ENCODE peak calls at places on chromosomes 4 and X, in ten cellular contexts. M, V, Q, B, O, T, L, K, U and I are unnamed samples.

GRCh38 chr4:168690199-168690598 is 193.3 kb downstream of the PALLD start:
- DNase-seq in M (no peak), V (no peak), Q (no peak), B (no peak), O (no peak), T (no peak), L (no peak), K (no peak), U (no peak), I (no peak)

GRCh38 chr4:6467600-6467999 is 4.8 kb downstream of the PPP2R2C start:
- DNase-seq in M (peak), V (no peak), Q (peak), B (no peak), O (no peak), T (no peak), L (no peak), K (no peak), U (no peak), I (no peak)

GRCh38 chr4:176238819-176239218 is 30.2 kb downstream of the ASB5 start:
- DNase-seq in M (no peak), V (peak), Q (no peak), B (no peak), O (peak), T (no peak), L (no peak), K (peak), U (no peak), I (no peak)

GRCh38 chr4:17763931-17764330 is 17.5 kb downstream of the FAM184B start:
- DNase-seq in M (no peak), V (no peak), Q (no peak), B (no peak), O (no peak), T (no peak), L (no peak), K (no peak), U (no peak), I (no peak)

GRCh38 chr4:141563721-141564120 is 72.7 kb upstream of the IL15 start:
- DNase-seq in M (no peak), V (no peak), Q (no peak), B (no peak), O (no peak), T (no peak), L (no peak), K (no peak), U (no peak), I (no peak)

GRCh38 chr4:74394476-74395136 is 29.7 kb downstream of the EREG start:
- DNase-seq in M (no peak), V (no peak), Q (no peak), B (no peak), O (no peak), T (no peak), L (peak), K (no peak), U (no peak), I (no peak)

GRCh38 chr4:41256740-41257256 is at the start of gene UCHL1:
- DNase-seq in M (no peak), V (peak), Q (no peak), B (no peak), O (peak), T (no peak), L (no peak), K (no peak), U (peak), I (peak)

GRCh38 chr4:56654238-56654632 is 26.9 kb downstream of the HOPX start:
- DNase-seq in M (no peak), V (no peak), Q (no peak), B (no peak), O (no peak), T (no peak), L (peak), K (no peak), U (no peak), I (no peak)

GRCh38 chrX:153564047-153564606 is 34.8 kb downstream of the CCNQ start:
- DNase-seq in M (no peak), V (no peak), Q (no peak), B (no peak), O (no peak), T (no peak), L (no peak), K (no peak), U (peak), I (no peak)

GRCh38 chrX:48665991-48666390 is 17.6 kb upstream of the WAS start:
- DNase-seq in M (no peak), V (no peak), Q (no peak), B (no peak), O (no peak), T (no peak), L (no peak), K (peak), U (no peak), I (no peak)

GRCh38 chrX:136251042-136251991 is at the start of gene MAP7D3:
- DNase-seq in M (no peak), V (no peak), Q (peak), B (no peak), O (no peak), T (peak), L (peak), K (peak), U (peak), I (no peak)

GRCh38 chr4:102437111-102437510 is 64.0 kb upstream of the NFKB1 start:
- DNase-seq in M (no peak), V (no peak), Q (no peak), B (no peak), O (no peak), T (no peak), L (no peak), K (no peak), U (no peak), I (no peak)

GRCh38 chr4:102429553-102429952 is 71.6 kb upstream of the NFKB1 start:
- DNase-seq in M (no peak), V (peak), Q (no peak), B (no peak), O (peak), T (no peak), L (no peak), K (peak), U (no peak), I (no peak)

GRCh38 chr4:102427599-102427998 is 73.6 kb upstream of the NFKB1 start:
- DNase-seq in M (no peak), V (no peak), Q (no peak), B (no peak), O (no peak), T (no peak), L (no peak), K (no peak), U (no peak), I (no peak)

GRCh38 chr4:102430511-102430910 is 70.6 kb upstream of the NFKB1 start:
- DNase-seq in M (no peak), V (no peak), Q (no peak), B (no peak), O (no peak), T (no peak), L (no peak), K (peak), U (no peak), I (no peak)

DNA sequence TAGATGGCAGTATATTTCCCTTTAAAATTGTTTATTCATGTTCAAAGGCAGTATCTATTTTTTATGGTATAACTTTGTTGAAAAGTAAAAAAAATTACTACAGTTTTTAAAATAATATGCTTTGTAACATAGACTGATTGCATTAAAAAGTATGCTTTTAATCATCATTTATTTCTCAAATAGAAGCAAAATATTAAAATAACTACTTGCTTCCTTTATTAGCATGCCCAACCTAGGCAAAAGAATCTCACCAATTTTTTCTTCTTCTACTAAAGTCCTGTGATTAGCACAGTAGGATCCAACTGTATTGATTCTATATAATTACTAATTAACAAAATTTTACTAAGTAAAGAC is 69.6 kb upstream of the NFKB1 start:
- DNase-seq in M (no peak), V (no peak), Q (no peak), B (no peak), O (no peak), T (no peak), L (no peak), K (no peak), U (no peak), I (no peak)
- TF ChIP-seq CTCF in M (no peak), V (no peak), Q (no peak), B (peak), O (no peak), T (no peak), L (no peak), K (no peak), U (no peak), I (no peak)

GRCh38 chr4:170106899-170107298 is 17.1 kb upstream of the AADAT start:
- DNase-seq in M (no peak), V (no peak), Q (no peak), B (no peak), O (no peak), T (no peak), L (no peak), K (no peak), U (no peak), I (no peak)

GRCh38 chr4:170110290-170110672 is 20.5 kb upstream of the AADAT start:
- DNase-seq in M (no peak), V (no peak), Q (no peak), B (no peak), O (no peak), T (no peak), L (no peak), K (no peak), U (no peak), I (no peak)

GRCh38 chr4:170111546-170111945 is 21.8 kb upstream of the AADAT start:
- DNase-seq in M (no peak), V (no peak), Q (no peak), B (no peak), O (no peak), T (no peak), L (no peak), K (no peak), U (no peak), I (no peak)

GRCh38 chr4:170111100-170111499 is 21.3 kb upstream of the AADAT start:
- DNase-seq in M (no peak), V (no peak), Q (no peak), B (no peak), O (no peak), T (no peak), L (no peak), K (no peak), U (no peak), I (no peak)

DNA sequence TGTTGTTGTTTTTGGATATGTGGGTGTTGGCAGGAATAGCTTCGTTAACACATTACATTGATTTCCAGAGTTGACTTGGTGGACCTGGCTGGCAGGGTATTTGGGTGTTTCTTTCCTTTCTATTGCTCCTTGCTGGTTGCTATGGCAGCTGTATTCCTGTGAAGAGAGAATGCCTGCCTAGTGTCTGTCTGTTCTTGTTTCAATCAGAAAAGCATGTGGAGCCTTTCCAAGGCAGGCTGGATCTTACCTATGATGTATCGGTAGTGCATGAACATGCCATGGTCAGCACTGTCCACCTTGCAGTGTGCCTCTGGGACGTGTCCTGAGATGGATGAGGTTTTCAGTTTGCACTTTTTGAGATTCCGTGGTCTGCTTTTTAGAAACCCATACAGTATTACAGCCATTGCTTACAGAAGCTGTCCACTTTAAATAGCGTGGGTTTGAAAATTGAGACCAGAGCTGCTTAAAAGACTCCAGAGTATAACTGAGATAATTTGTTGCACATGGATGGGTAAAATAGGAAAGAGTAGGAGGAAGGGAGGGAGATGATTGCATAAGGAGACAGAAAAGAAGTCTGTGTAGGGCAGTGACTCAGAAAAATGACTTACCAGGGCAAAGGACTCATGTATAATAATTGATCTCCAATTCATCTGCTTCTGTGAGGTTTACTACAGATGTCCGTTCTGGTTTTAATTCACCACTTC is 20.0 kb upstream of the AADAT start:
- DNase-seq in M (no peak), V (peak), Q (no peak), B (no peak), O (peak), T (no peak), L (no peak), K (peak), U (no peak), I (no peak)
- H3K4me3 ChIP-seq in M (no peak), V (no peak), Q (no peak), B (no peak), O (peak), T (no peak), L (no peak), K (no peak), U (no peak), I (no peak)

DNA sequence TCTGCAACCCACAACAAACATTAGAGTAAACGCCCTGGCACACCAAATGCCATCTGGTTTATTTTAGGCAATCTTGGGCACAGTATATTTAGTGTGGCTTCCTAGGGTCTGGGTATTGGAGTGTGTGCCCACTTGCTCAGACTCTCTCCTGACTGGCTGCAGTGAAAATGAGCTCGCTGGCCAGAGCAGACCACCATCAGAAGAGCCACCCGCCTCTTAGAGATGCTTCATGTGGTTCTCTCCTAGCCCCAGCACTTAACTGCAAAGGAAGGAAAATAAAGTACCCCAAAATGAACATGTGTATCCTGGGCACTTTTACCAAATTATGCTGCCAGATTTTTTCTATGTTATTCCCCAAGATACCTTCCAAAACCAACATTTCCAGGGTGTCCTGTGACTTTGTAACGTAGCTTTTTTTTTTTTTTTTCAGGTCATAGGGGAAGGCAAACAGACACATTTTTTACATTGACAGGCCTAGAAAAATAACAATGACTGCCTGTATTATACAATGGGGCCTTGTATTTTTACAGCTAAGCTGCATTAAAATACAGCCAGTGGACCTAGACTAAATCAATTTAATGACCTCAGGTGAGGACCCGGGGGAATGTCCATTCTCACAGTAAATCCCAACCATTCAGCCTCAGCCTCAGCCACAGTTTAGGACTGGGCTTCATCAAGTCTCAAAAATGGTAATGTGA is 193.7 kb downstream of the RASL11B start:
- DNase-seq in M (no peak), V (no peak), Q (no peak), B (no peak), O (no peak), T (no peak), L (no peak), K (no peak), U (no peak), I (no peak)
- TF ChIP-seq CTCF in M (no peak), V (no peak), Q (no peak), B (no peak), O (no peak), T (no peak), L (no peak), K (no peak), U (no peak), I (no peak)

GRCh38 chr4:24594887-24595286 is 10.5 kb upstream of the DHX15 start:
- DNase-seq in M (no peak), V (no peak), Q (no peak), B (no peak), O (no peak), T (no peak), L (no peak), K (peak), U (no peak), I (no peak)
- H3K4me3 ChIP-seq in M (no peak), V (no peak), Q (no peak), B (no peak), O (no peak), T (no peak), L (no peak), K (no peak), U (no peak), I (no peak)

DNA sequence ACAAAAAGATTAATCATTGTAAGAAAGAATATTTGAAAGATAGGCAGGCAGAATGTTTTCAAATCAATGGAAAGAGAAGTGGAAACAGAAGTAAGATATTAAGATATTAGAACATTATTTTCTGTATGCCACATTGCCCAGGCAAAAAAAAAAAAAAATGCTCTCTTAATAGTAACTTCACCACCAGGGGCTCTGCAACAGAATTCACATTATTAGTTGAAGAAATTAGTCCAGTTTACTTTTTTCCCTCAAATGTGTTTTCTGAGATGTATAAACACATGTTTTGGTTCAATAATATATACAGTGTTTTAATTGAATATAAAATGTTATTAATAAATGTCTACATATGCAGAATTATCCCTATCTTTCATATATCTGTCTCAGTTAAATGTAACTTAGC is 78.0 kb upstream of the ADAD1 start:
- DNase-seq in M (no peak), V (no peak), Q (no peak), B (no peak), O (no peak), T (no peak), L (no peak), K (no peak), U (no peak), I (no peak)
- TF ChIP-seq CTCF in M (peak), V (peak), Q (no peak), B (no peak), O (peak), T (no peak), L (no peak), K (no peak), U (no peak), I (peak)

GRCh38 chr4:59759082-59759825 is 1440.9 kb upstream of the ADGRL3 start:
- DNase-seq in M (peak), V (no peak), Q (peak), B (no peak), O (no peak), T (no peak), L (no peak), K (no peak), U (no peak), I (no peak)
- H3K4me3 ChIP-seq in M (no peak), V (no peak), Q (no peak), B (no peak), O (no peak), T (no peak), L (no peak), K (no peak), U (no peak), I (no peak)

DNA sequence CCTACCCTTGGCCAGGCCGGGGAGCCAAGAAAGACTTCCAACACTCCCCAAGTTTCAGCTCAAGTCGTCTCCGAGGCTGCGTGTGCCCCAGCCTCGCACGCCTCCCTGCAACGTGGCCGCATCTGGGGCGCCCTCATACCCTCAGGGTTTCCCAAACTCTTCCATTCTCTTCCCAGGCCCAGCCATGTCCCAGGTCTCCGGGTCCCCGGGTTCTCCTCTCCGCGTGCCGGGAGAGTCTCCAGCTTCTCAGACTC is 312 bp upstream of the STK26 start:
- DNase-seq in M (no peak), V (no peak), Q (no peak), B (no peak), O (no peak), T (no peak), L (no peak), K (no peak), U (no peak), I (no peak)
- TF ChIP-seq CTCF in M (no peak), V (no peak), Q (no peak), B (no peak), O (no peak), T (no peak), L (no peak), K (no peak), U (no peak), I (no peak)